ENCODE peak calls at places on chromosomes 12 and 14, in five cellular contexts. D is kidney, Y is adrenal gland, E is ovary, M is breast epithelium. F is an unnamed sample.

GRCh38 chr14:59310644-59311043 is 122.2 kb downstream of the DAAM1 start:
- DNase-seq in D (no peak), Y (no peak), E (no peak), M (no peak), F (no peak)

GRCh38 chr12:121697093-121697698 is 15.4 kb upstream of the TMEM120B start:
- DNase-seq in D (no peak), Y (no peak), E (no peak), M (no peak), F (no peak)

GRCh38 chr14:29521526-29522137 is 406.0 kb downstream of the PRKD1 start:
- DNase-seq in D (no peak), Y (no peak), E (no peak), M (no peak), F (no peak)

GRCh38 chr12:7161811-7162210 is 27.7 kb upstream of the PEX5 start:
- DNase-seq in D (no peak), Y (peak), E (no peak), M (no peak), F (no peak)

GRCh38 chr12:14948672-14949071 is 10.3 kb upstream of the ERP27 start:
- DNase-seq in D (peak), Y (peak), E (peak), M (no peak), F (no peak)

GRCh38 chr14:99174920-99175319 is 97.1 kb downstream of the BCL11B start:
- DNase-seq in D (no peak), Y (no peak), E (no peak), M (no peak), F (no peak)

GRCh38 chr12:108495823-108496579 is 19.1 kb upstream of the FICD start:
- DNase-seq in D (no peak), Y (no peak), E (no peak), M (no peak), F (no peak)

GRCh38 chr12:100574262-100575074 is 984 bp downstream of the GAS2L3 start:
- DNase-seq in D (no peak), Y (no peak), E (no peak), M (no peak), F (no peak)

GRCh38 chr14:24232645-24233537 is at the start of gene GMPR2:
- DNase-seq in D (no peak), Y (no peak), E (no peak), M (no peak), F (no peak)

GRCh38 chr12:122867701-122868461 is 28.0 kb downstream of the VPS37B start:
- DNase-seq in D (peak), Y (peak), E (no peak), M (no peak), F (peak)

GRCh38 chr14:77177623-77178185 is 3.9 kb upstream of the TMEM63C start:
- DNase-seq in D (no peak), Y (no peak), E (no peak), M (no peak), F (no peak)

GRCh38 chr12:54689984-54690383 is 41.8 kb upstream of the DCD start:
- DNase-seq in D (no peak), Y (no peak), E (no peak), M (no peak), F (no peak)

GRCh38 chr12:76183459-76184186 is 99.1 kb upstream of the NAP1L1 start:
- DNase-seq in D (no peak), Y (peak), E (no peak), M (no peak), F (no peak)

GRCh38 chr14:93532550-93532949 is 101.8 kb downstream of the UNC79 start:
- DNase-seq in D (no peak), Y (no peak), E (no peak), M (no peak), F (no peak)

GRCh38 chr14:102589761-102590290 is 2.6 kb upstream of the RCOR1 start:
- DNase-seq in D (no peak), Y (no peak), E (no peak), M (no peak), F (no peak)

GRCh38 chr14:96752156-96752555 is 45.0 kb upstream of the VRK1 start:
- DNase-seq in D (no peak), Y (no peak), E (no peak), M (no peak), F (no peak)

GRCh38 chr14:22387776-22388241 is 201.2 kb downstream of the DAD1 start:
- DNase-seq in D (peak), Y (no peak), E (no peak), M (no peak), F (no peak)

GRCh38 chr14:65255029-65255545 is 152.8 kb upstream of the MAX start:
- DNase-seq in D (no peak), Y (no peak), E (no peak), M (no peak), F (no peak)

GRCh38 chr14:93317200-93317599 is 15.6 kb downstream of the BTBD7 start:
- DNase-seq in D (no peak), Y (no peak), E (no peak), M (no peak), F (no peak)

GRCh38 chr12:13941258-13942249 is 39.8 kb downstream of the GRIN2B start:
- DNase-seq in D (no peak), Y (peak), E (no peak), M (no peak), F (no peak)

GRCh38 chr12:47991592-47991991 is 12.7 kb downstream of the COL2A1 start:
- DNase-seq in D (no peak), Y (no peak), E (no peak), M (no peak), F (no peak)

GRCh38 chr12:131368073-131369071 is 342.5 kb upstream of the SFSWAP start:
- DNase-seq in D (no peak), Y (no peak), E (peak), M (no peak), F (no peak)

GRCh38 chr14:33767721-33768457 is 183.0 kb downstream of the EGLN3 start:
- DNase-seq in D (no peak), Y (no peak), E (no peak), M (no peak), F (no peak)

GRCh38 chr14:53836546-53836945 is 120.1 kb downstream of the BMP4 start:
- DNase-seq in D (no peak), Y (no peak), E (no peak), M (no peak), F (no peak)

GRCh38 chr14:53547593-53547992 is 394.5 kb upstream of the DDHD1 start:
- DNase-seq in D (no peak), Y (no peak), E (no peak), M (no peak), F (no peak)

GRCh38 chr14:64682843-64683242 is 21.4 kb upstream of the PLEKHG3 start:
- DNase-seq in D (no peak), Y (no peak), E (no peak), M (no peak), F (no peak)

GRCh38 chr14:100802179-100802578 is 23.7 kb upstream of the MEG3 start:
- DNase-seq in D (no peak), Y (no peak), E (no peak), M (no peak), F (no peak)

GRCh38 chr12:112682586-112682985 is 109.0 kb upstream of the RPH3A start:
- DNase-seq in D (no peak), Y (no peak), E (no peak), M (no peak), F (no peak)

GRCh38 chr12:3200779-3201738 is 123.9 kb downstream of the TSPAN9 start:
- DNase-seq in D (no peak), Y (no peak), E (no peak), M (no peak), F (no peak)

GRCh38 chr14:100813291-100813690 is 12.6 kb upstream of the MEG3 start:
- DNase-seq in D (peak), Y (no peak), E (no peak), M (no peak), F (no peak)

GRCh38 chr12:95553202-95553943 is 2.1 kb upstream of the USP44 start:
- DNase-seq in D (no peak), Y (no peak), E (no peak), M (no peak), F (no peak)

GRCh38 chr14:57617510-57617909 is 123.9 kb upstream of the CCDC198 start:
- DNase-seq in D (no peak), Y (no peak), E (no peak), M (no peak), F (no peak)

GRCh38 chr12:12985817-12986408 is 14.2 kb downstream of the HEBP1 start:
- DNase-seq in D (no peak), Y (peak), E (no peak), M (no peak), F (no peak)

GRCh38 chr12:52971701-52972329 is 22.9 kb downstream of the KRT18 start:
- DNase-seq in D (no peak), Y (no peak), E (no peak), M (peak), F (no peak)
- H3K27ac ChIP-seq in D (no peak), Y (no peak), E (no peak), M (peak), F (no peak)

GRCh38 chr12:106125351-106126085 is 13.2 kb downstream of the NUAK1 start:
- DNase-seq in D (no peak), Y (no peak), E (no peak), M (no peak), F (no peak)
- H3K27ac ChIP-seq in D (peak), Y (peak), E (no peak), M (peak), F (peak)

GRCh38 chr12:88505696-88506095 is 74.6 kb downstream of the KITLG start:
- DNase-seq in D (no peak), Y (no peak), E (no peak), M (no peak), F (no peak)
- H3K27ac ChIP-seq in D (no peak), Y (no peak), E (no peak), M (no peak), F (no peak)

DNA sequence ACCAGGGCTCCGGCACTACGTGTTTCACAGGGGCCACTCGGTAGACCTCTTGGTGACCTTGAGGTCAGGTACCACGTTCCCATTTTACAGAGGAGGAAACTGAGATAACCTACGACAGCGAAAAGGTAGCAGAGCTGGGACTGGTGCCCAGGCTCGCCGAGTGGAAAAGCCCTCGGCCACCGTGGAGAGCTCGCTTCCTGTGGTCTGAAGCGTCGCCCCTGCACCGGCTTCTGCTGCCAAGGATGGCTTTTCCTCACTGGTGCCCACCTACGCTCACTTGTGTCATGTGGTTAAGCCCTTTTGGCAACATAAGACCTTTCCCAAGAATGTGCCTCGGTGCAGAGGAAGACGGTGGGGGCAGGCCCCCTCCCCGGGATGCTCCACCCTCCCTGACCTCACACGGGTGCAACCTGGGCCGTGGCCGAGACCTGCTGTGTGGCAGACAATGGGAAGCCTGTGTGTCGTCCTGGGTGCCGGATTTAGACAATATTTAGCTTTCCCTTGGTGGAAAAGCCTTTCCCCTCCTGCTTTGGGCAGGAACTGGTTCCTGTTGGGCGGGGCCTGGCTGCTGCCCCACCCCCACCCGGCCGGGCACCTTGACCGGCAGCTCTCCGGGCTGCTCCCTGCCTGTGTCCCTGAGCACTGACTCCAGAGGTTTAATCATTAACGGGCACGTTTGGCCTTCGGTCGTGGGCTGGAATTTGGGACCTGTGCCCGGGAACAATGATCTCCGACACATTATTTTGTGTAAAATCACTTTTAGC is 32.4 kb upstream of the PPP1R13B start:
- DNase-seq in D (peak), Y (peak), E (peak), M (peak), F (no peak)
- H3K27ac ChIP-seq in D (peak), Y (peak), E (peak), M (peak), F (no peak)

DNA sequence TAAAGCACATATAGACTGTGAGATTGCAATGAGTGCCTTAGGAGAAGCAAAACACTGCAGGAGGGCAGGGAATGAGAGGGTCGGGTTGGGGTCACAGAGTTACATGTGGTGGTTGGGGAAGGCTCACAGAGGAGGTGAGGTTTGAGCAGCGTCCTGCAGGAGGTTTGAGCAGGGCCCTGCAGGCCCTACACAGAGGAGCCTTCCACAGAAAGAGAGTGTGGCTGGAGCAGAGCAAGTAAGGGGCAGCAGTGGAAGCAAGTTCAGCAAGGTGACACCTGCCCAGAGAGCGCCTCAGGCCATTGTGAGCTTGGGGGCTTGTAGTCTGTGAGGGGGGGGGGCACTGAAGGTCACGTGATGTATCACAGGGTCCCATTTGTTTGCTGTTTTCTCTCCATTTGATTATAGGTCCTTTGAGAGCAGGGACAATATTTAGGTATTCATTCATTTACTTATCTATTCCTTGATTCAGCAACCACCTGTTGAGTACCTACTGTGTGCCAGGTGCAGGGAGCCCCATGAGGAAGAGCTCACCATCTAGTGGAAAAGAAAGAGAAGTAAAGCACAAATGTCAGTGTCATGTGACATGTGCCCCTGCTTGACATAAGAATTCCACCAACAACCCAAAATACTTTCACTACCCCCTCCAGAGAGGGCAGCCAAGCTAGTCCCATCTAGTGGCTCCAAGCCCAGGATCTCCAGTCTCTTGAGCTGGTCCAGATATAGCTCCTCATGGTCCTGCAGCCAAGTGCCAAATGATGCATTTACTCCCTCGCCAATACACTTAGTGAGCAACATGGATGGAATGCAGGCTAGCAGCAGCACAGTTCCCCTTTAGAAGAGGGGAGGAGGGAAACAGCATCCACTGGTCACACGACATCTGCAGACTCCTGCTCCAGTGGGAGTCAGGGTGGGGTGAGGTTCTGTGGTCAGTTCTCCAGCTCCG is 56.8 kb downstream of the GALNT16 start:
- DNase-seq in D (peak), Y (peak), E (peak), M (peak), F (no peak)
- H3K27ac ChIP-seq in D (no peak), Y (no peak), E (no peak), M (peak), F (no peak)

F was measured in dorsolateral prefrontal cortex.